ENCODE peak calls at places on chromosome 15, in eight cellular contexts. One of them, this sample, is unnamed.

GRCh38 chr15:81024265-81024875 is 23.6 kb downstream of the TLNRD1 start:
- DNase-seq in kidney: no peak
- DNase-seq in colonic mucosa: no peak
- DNase-seq in hepatocyte: peak; percentile 29
- DNase-seq in MM.1S: no peak
- DNase-seq in breast epithelium: no peak
- DNase-seq in sigmoid colon: no peak
- DNase-seq in left ventricle myocardium inferior: no peak
- DNase-seq in this sample: no peak

GRCh38 chr15:45884755-45885445 is 250.1 kb downstream of the SQOR start:
- DNase-seq in kidney: no peak
- DNase-seq in colonic mucosa: no peak
- DNase-seq in hepatocyte: no peak
- DNase-seq in MM.1S: no peak
- DNase-seq in breast epithelium: no peak
- DNase-seq in sigmoid colon: no peak
- DNase-seq in left ventricle myocardium inferior: no peak
- DNase-seq in this sample: no peak

GRCh38 chr15:80433836-80434235 is 29.7 kb downstream of the ARNT2 start:
- DNase-seq in kidney: no peak
- DNase-seq in colonic mucosa: no peak
- DNase-seq in hepatocyte: no peak
- DNase-seq in MM.1S: no peak
- DNase-seq in breast epithelium: no peak
- DNase-seq in sigmoid colon: no peak
- DNase-seq in left ventricle myocardium inferior: no peak
- DNase-seq in this sample: no peak

GRCh38 chr15:57537072-57537471 is 54.6 kb upstream of the MYZAP start:
- DNase-seq in kidney: peak; percentile 80
- DNase-seq in colonic mucosa: peak; percentile 40
- DNase-seq in hepatocyte: peak; percentile 51
- DNase-seq in MM.1S: no peak
- DNase-seq in breast epithelium: no peak
- DNase-seq in sigmoid colon: no peak
- DNase-seq in left ventricle myocardium inferior: no peak
- DNase-seq in this sample: no peak

GRCh38 chr15:81235276-81235675 is 38.6 kb downstream of the IL16 start:
- DNase-seq in kidney: no peak
- DNase-seq in colonic mucosa: no peak
- DNase-seq in hepatocyte: no peak
- DNase-seq in MM.1S: no peak
- DNase-seq in breast epithelium: no peak
- DNase-seq in sigmoid colon: no peak
- DNase-seq in left ventricle myocardium inferior: no peak
- DNase-seq in this sample: no peak

GRCh38 chr15:45635191-45635638 is 386 bp downstream of the SQOR start:
- DNase-seq in kidney: peak; percentile 91
- DNase-seq in colonic mucosa: peak; percentile 83
- DNase-seq in hepatocyte: peak; percentile 78
- DNase-seq in MM.1S: peak; percentile 81
- DNase-seq in breast epithelium: peak; percentile 71
- DNase-seq in sigmoid colon: peak; percentile 90
- DNase-seq in left ventricle myocardium inferior: peak; percentile 69
- DNase-seq in this sample: no peak

GRCh38 chr15:73950479-73951043 is 24.3 kb downstream of the LOXL1 start:
- DNase-seq in kidney: peak; percentile 63
- DNase-seq in colonic mucosa: no peak
- DNase-seq in hepatocyte: no peak
- DNase-seq in MM.1S: no peak
- DNase-seq in breast epithelium: no peak
- DNase-seq in sigmoid colon: no peak
- DNase-seq in left ventricle myocardium inferior: no peak
- DNase-seq in this sample: no peak

GRCh38 chr15:66411190-66411589 is 24.5 kb downstream of the MAP2K1 start:
- DNase-seq in kidney: no peak
- DNase-seq in colonic mucosa: no peak
- DNase-seq in hepatocyte: no peak
- DNase-seq in MM.1S: no peak
- DNase-seq in breast epithelium: no peak
- DNase-seq in sigmoid colon: no peak
- DNase-seq in left ventricle myocardium inferior: no peak
- DNase-seq in this sample: no peak

GRCh38 chr15:73426458-73426994 is 16.4 kb upstream of the REC114 start:
- DNase-seq in kidney: no peak
- DNase-seq in colonic mucosa: no peak
- DNase-seq in hepatocyte: no peak
- DNase-seq in MM.1S: peak; percentile 74
- DNase-seq in breast epithelium: no peak
- DNase-seq in sigmoid colon: no peak
- DNase-seq in left ventricle myocardium inferior: no peak
- DNase-seq in this sample: no peak

GRCh38 chr15:73924258-73924921 is 1.9 kb upstream of the LOXL1 start:
- DNase-seq in kidney: peak; percentile 74
- DNase-seq in colonic mucosa: no peak
- DNase-seq in hepatocyte: peak; percentile 60
- DNase-seq in MM.1S: no peak
- DNase-seq in breast epithelium: no peak
- DNase-seq in sigmoid colon: no peak
- DNase-seq in left ventricle myocardium inferior: peak; percentile 31
- DNase-seq in this sample: no peak

GRCh38 chr15:30990036-30990435 is 1.4 kb downstream of the MTMR10 start:
- DNase-seq in kidney: no peak
- DNase-seq in colonic mucosa: no peak
- DNase-seq in hepatocyte: no peak
- DNase-seq in MM.1S: peak; percentile 32
- DNase-seq in breast epithelium: no peak
- DNase-seq in sigmoid colon: no peak
- DNase-seq in left ventricle myocardium inferior: no peak
- DNase-seq in this sample: no peak

GRCh38 chr15:36757189-36757814 is 177.9 kb downstream of the CDIN1 start:
- DNase-seq in kidney: no peak
- DNase-seq in colonic mucosa: no peak
- DNase-seq in hepatocyte: no peak
- DNase-seq in MM.1S: no peak
- DNase-seq in breast epithelium: no peak
- DNase-seq in sigmoid colon: no peak
- DNase-seq in left ventricle myocardium inferior: no peak
- DNase-seq in this sample: no peak

GRCh38 chr15:66982816-66983215 is 82.6 kb upstream of the SMAD3 start:
- DNase-seq in kidney: no peak
- DNase-seq in colonic mucosa: no peak
- DNase-seq in hepatocyte: no peak
- DNase-seq in MM.1S: no peak
- DNase-seq in breast epithelium: no peak
- DNase-seq in sigmoid colon: no peak
- DNase-seq in left ventricle myocardium inferior: no peak
- DNase-seq in this sample: no peak

GRCh38 chr15:88702983-88703382 is 64.2 kb downstream of the ISG20 start:
- DNase-seq in kidney: no peak
- DNase-seq in colonic mucosa: no peak
- DNase-seq in hepatocyte: no peak
- DNase-seq in MM.1S: no peak
- DNase-seq in breast epithelium: no peak
- DNase-seq in sigmoid colon: no peak
- DNase-seq in left ventricle myocardium inferior: no peak
- DNase-seq in this sample: no peak

GRCh38 chr15:88703533-88703932 is 64.7 kb downstream of the ISG20 start:
- DNase-seq in kidney: no peak
- DNase-seq in colonic mucosa: no peak
- DNase-seq in hepatocyte: no peak
- DNase-seq in MM.1S: no peak
- DNase-seq in breast epithelium: no peak
- DNase-seq in sigmoid colon: no peak
- DNase-seq in left ventricle myocardium inferior: no peak
- DNase-seq in this sample: no peak

GRCh38 chr15:88699861-88700260 is 61.0 kb downstream of the ISG20 start:
- DNase-seq in kidney: no peak
- DNase-seq in colonic mucosa: no peak
- DNase-seq in hepatocyte: no peak
- DNase-seq in MM.1S: no peak
- DNase-seq in breast epithelium: no peak
- DNase-seq in sigmoid colon: no peak
- DNase-seq in left ventricle myocardium inferior: no peak
- DNase-seq in this sample: no peak

GRCh38 chr15:88700716-88701115 is 61.9 kb downstream of the ISG20 start:
- DNase-seq in kidney: no peak
- DNase-seq in colonic mucosa: no peak
- DNase-seq in hepatocyte: no peak
- DNase-seq in MM.1S: no peak
- DNase-seq in breast epithelium: no peak
- DNase-seq in sigmoid colon: no peak
- DNase-seq in left ventricle myocardium inferior: no peak
- DNase-seq in this sample: no peak

GRCh38 chr15:88701561-88702095 is 62.8 kb downstream of the ISG20 start:
- DNase-seq in kidney: no peak
- DNase-seq in colonic mucosa: no peak
- DNase-seq in hepatocyte: peak; percentile 33
- DNase-seq in MM.1S: peak; percentile 45
- DNase-seq in breast epithelium: no peak
- DNase-seq in sigmoid colon: no peak
- DNase-seq in left ventricle myocardium inferior: no peak
- DNase-seq in this sample: no peak
- TF ChIP-seq CTCF in kidney: no peak
- TF ChIP-seq CTCF in colonic mucosa: no peak
- TF ChIP-seq CTCF in hepatocyte: peak; percentile 20
- TF ChIP-seq CTCF in MM.1S: peak; percentile 72
- TF ChIP-seq CTCF in breast epithelium: no peak
- TF ChIP-seq CTCF in sigmoid colon: no peak
- TF ChIP-seq CTCF in left ventricle myocardium inferior: peak; percentile 31
- TF ChIP-seq CTCF in this sample: no peak

DNA sequence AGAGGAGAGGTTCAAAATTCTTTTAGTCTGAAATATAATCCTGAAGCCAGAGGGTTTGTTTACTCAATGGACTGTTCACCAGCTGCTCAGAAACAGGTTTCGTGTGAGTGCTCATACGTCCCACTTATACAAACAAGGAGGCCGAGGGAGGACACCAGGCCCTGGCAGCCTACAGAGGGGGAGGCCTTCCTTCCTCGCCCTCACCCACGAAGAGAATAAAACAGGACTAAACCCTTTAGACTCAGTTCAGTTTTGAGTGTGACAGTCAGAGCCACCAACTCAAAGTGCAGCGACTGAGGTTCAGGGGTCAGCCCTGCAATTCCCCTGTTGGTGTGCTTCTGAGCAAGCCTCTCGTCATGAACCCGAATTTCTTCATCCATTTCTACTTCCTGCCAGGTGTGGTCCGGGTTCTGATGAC is 17.3 kb downstream of the FAM174B start:
- DNase-seq in kidney: no peak
- DNase-seq in colonic mucosa: no peak
- DNase-seq in hepatocyte: peak; percentile 73
- DNase-seq in MM.1S: peak; percentile 73
- DNase-seq in breast epithelium: peak; percentile 64
- DNase-seq in sigmoid colon: no peak
- DNase-seq in left ventricle myocardium inferior: no peak
- DNase-seq in this sample: no peak
- H3K4me1 ChIP-seq in kidney: no peaks in the 10 kb centered on the region
- H3K4me1 ChIP-seq in colonic mucosa: peaks cover 7% of the 10 kb centered on the region
- H3K4me1 ChIP-seq in hepatocyte: peaks cover 20% of the 10 kb centered on the region
- H3K4me1 ChIP-seq in MM.1S: peaks cover 38% of the 10 kb centered on the region
- H3K4me1 ChIP-seq in breast epithelium: peaks cover 6% of the 10 kb centered on the region
- H3K4me1 ChIP-seq in sigmoid colon: no peaks in the 10 kb centered on the region
- H3K4me1 ChIP-seq in left ventricle myocardium inferior: peaks cover 49% of the 10 kb centered on the region
- H3K4me1 ChIP-seq in this sample: no peaks in the 10 kb centered on the region

GRCh38 chr15:69538381-69538780 is 85.8 kb downstream of the RPLP1 start:
- DNase-seq in kidney: no peak
- DNase-seq in colonic mucosa: peak; percentile 13
- DNase-seq in hepatocyte: no peak
- DNase-seq in MM.1S: no peak
- DNase-seq in breast epithelium: no peak
- DNase-seq in sigmoid colon: no peak
- DNase-seq in left ventricle myocardium inferior: no peak
- DNase-seq in this sample: no peak
- TF ChIP-seq CTCF in kidney: no peak
- TF ChIP-seq CTCF in colonic mucosa: no peak
- TF ChIP-seq CTCF in hepatocyte: no peak
- TF ChIP-seq CTCF in MM.1S: no peak
- TF ChIP-seq CTCF in breast epithelium: no peak
- TF ChIP-seq CTCF in sigmoid colon: no peak
- TF ChIP-seq CTCF in left ventricle myocardium inferior: no peak
- TF ChIP-seq CTCF in this sample: no peak

GRCh38 chr15:62607643-62608042 is 434.9 kb upstream of the TPM1 start:
- DNase-seq in kidney: no peak
- DNase-seq in colonic mucosa: no peak
- DNase-seq in hepatocyte: no peak
- DNase-seq in MM.1S: no peak
- DNase-seq in breast epithelium: no peak
- DNase-seq in sigmoid colon: no peak
- DNase-seq in left ventricle myocardium inferior: no peak
- DNase-seq in this sample: no peak

GRCh38 chr15:62608369-62608768 is 434.2 kb upstream of the TPM1 start:
- DNase-seq in kidney: no peak
- DNase-seq in colonic mucosa: no peak
- DNase-seq in hepatocyte: no peak
- DNase-seq in MM.1S: no peak
- DNase-seq in breast epithelium: no peak
- DNase-seq in sigmoid colon: no peak
- DNase-seq in left ventricle myocardium inferior: no peak
- DNase-seq in this sample: no peak

GRCh38 chr15:62603757-62604156 is 438.7 kb upstream of the C2CD4B start:
- DNase-seq in kidney: no peak
- DNase-seq in colonic mucosa: peak; percentile 48
- DNase-seq in hepatocyte: no peak
- DNase-seq in MM.1S: no peak
- DNase-seq in breast epithelium: no peak
- DNase-seq in sigmoid colon: no peak
- DNase-seq in left ventricle myocardium inferior: no peak
- DNase-seq in this sample: no peak

GRCh38 chr15:62606376-62607164 is 436.0 kb upstream of the TPM1 start:
- DNase-seq in kidney: no peak
- DNase-seq in colonic mucosa: no peak
- DNase-seq in hepatocyte: no peak
- DNase-seq in MM.1S: no peak
- DNase-seq in breast epithelium: no peak
- DNase-seq in sigmoid colon: no peak
- DNase-seq in left ventricle myocardium inferior: no peak
- DNase-seq in this sample: no peak

GRCh38 chr15:62605292-62605691 is 437.3 kb upstream of the TPM1 start:
- DNase-seq in kidney: no peak
- DNase-seq in colonic mucosa: no peak
- DNase-seq in hepatocyte: no peak
- DNase-seq in MM.1S: no peak
- DNase-seq in breast epithelium: no peak
- DNase-seq in sigmoid colon: no peak
- DNase-seq in left ventricle myocardium inferior: no peak
- DNase-seq in this sample: no peak
- H3K4me1 ChIP-seq in kidney: peaks cover 2% of the 10 kb centered on the region
- H3K4me1 ChIP-seq in colonic mucosa: peaks cover 6% of the 10 kb centered on the region
- H3K4me1 ChIP-seq in hepatocyte: peaks cover 14% of the 10 kb centered on the region
- H3K4me1 ChIP-seq in MM.1S: no peaks in the 10 kb centered on the region
- H3K4me1 ChIP-seq in breast epithelium: no peaks in the 10 kb centered on the region
- H3K4me1 ChIP-seq in sigmoid colon: no peaks in the 10 kb centered on the region
- H3K4me1 ChIP-seq in left ventricle myocardium inferior: peaks cover 50% of the 10 kb centered on the region
- H3K4me1 ChIP-seq in this sample: no peaks in the 10 kb centered on the region

This sample was measured in CD8-positive, alpha-beta T cell.